ENCODE peak calls at places on chromosomes 16 and 17, in four cellular contexts. N, W, T and F are unnamed samples.

GRCh38 chr17:17051791-17052461 is 9.7 kb downstream of the MPRIP start:
- DNase-seq in W (no peak), N (peak; percentile 23), T (no peak), F (no peak)

GRCh38 chr16:11253009-11253994 is 2.7 kb downstream of the SOCS1 start:
- DNase-seq in T (no peak), W (peak; percentile 36), N (no peak), F (no peak)

GRCh38 chr17:61837175-61838051 is 25.9 kb downstream of the BRIP1 start:
- DNase-seq in N (peak; percentile 14), T (peak; percentile 17), W (peak; percentile 40), F (peak; percentile 21)

GRCh38 chr17:78205124-78205775 is 8.8 kb upstream of the BIRC5 start:
- DNase-seq in N (no peak), T (no peak), W (no peak), F (no peak)

GRCh38 chr17:81665205-81666091 is 957 bp downstream of the OXLD1 start:
- DNase-seq in T (no peak), W (peak; percentile 50), N (peak; percentile 60), F (peak; percentile 67)

GRCh38 chr17:18089613-18090012 is 1.9 kb downstream of the DRG2 start:
- DNase-seq in N (no peak), W (no peak), T (no peak), F (no peak)

GRCh38 chr17:28663723-28664122 is 1.7 kb downstream of the SUPT6H start:
- DNase-seq in N (no peak), W (no peak), T (no peak), F (no peak)

GRCh38 chr17:48031966-48032365 is 5.6 kb downstream of the COPZ2 start:
- DNase-seq in T (no peak), N (no peak), W (no peak), F (no peak)

GRCh38 chr17:30226878-30227277 is 8.6 kb downstream of the SLC6A4 start:
- DNase-seq in W (no peak), N (no peak), T (no peak), F (no peak)

GRCh38 chr17:62995377-62995885 is 29.4 kb downstream of the TANC2 start:
- DNase-seq in T (no peak), N (peak; percentile 82), W (peak; percentile 46), F (no peak)

GRCh38 chr17:68594552-68594951 is 6.6 kb downstream of the FAM20A start:
- DNase-seq in N (no peak), T (no peak), W (no peak), F (no peak)

GRCh38 chr17:66373944-66374817 is 71.8 kb downstream of the PRKCA start:
- DNase-seq in N (no peak), T (no peak), W (peak; percentile 13), F (no peak)

GRCh38 chr17:57930239-57930638 is 25.0 kb downstream of the CUEDC1 start:
- DNase-seq in T (no peak), N (no peak), W (no peak), F (no peak)

GRCh38 chr17:35895602-35896001 is 15.4 kb upstream of the CCL5 start:
- DNase-seq in N (peak; percentile 57), W (no peak), T (no peak), F (no peak)

GRCh38 chr17:79986441-79987186 is 49.1 kb downstream of the TBC1D16 start:
- DNase-seq in W (peak; percentile 34), N (no peak), T (no peak), F (no peak)

GRCh38 chr17:79628861-79629547 is 18.2 kb upstream of the RBFOX3 start:
- DNase-seq in W (no peak), N (no peak), T (no peak), F (no peak)

GRCh38 chr16:2795714-2796143 is 2.5 kb upstream of the PRSS41 start:
- DNase-seq in T (no peak), W (no peak), N (no peak), F (no peak)

GRCh38 chr16:84699712-84700517 is at the start of gene USP10:
- DNase-seq in T (no peak), W (peak; percentile 100), N (peak; percentile 74), F (peak; percentile 94)

GRCh38 chr17:4407851-4408250 is 25.9 kb upstream of the SPNS3 start:
- DNase-seq in W (no peak), N (no peak), T (no peak), F (no peak)

GRCh38 chr16:29825145-29826044 is 5.1 kb downstream of the MVP start:
- DNase-seq in T (no peak), N (no peak), W (peak; percentile 39), F (peak; percentile 69)

GRCh38 chr17:68057531-68057952 is 22.0 kb downstream of the KPNA2 start:
- DNase-seq in N (no peak), T (no peak), W (peak; percentile 15), F (no peak)

GRCh38 chr17:15444805-15445204 is 22.6 kb downstream of the CDRT4 start:
- DNase-seq in W (peak; percentile 28), N (no peak), T (no peak), F (no peak)

GRCh38 chr16:69131749-69132423 is 502 bp downstream of the CHTF8 start:
- DNase-seq in N (peak; percentile 72), W (peak; percentile 96), T (peak; percentile 24), F (peak; percentile 90)

GRCh38 chr16:8044796-8045195 is 545.5 kb downstream of the TMEM114 start:
- DNase-seq in N (no peak), T (no peak), W (no peak), F (no peak)

DNA sequence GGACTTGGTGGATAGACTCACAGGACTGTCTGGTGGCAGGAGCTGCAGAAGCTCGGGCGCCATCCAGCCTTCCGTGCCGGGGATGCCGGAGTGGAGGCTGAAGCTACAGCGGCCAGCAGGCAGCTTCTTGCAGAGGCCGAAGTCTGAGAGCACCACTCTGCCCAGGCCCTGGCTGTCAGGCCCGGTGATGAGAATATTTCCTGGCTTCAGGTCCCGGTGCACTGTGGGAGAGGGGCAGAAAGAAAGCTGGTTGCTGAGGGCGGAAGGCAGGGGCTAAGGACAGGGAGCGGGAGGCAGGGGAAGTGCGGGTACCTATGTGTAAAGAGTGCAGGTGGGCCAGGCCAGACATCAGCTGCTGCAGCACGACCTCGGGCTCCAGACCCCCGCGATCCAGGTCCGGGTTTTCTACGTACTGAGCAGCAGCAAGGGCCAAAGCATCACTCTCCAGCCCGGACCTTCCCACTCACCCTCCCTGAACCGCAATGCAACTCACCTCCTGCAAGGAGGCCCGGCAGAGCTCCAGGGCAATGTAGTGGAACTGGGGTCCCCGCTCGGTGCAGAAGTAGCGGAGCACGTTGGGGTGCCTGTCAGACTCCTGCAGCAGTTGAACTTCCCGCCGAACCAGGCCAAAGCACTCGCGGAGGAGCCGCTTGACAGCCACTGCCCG is 16.2 kb downstream of the PLK1 start:
- DNase-seq in N (no peak), T (no peak), W (no peak), F (no peak)
- TF ChIP-seq POLR2AphosphoS5 in N (no peak), T (no peak), W (no peak), F (no peak)

GRCh38 chr17:74734256-74734655 is 2.8 kb upstream of the RAB37 start:
- DNase-seq in N (no peak), T (no peak), W (no peak), F (no peak)

GRCh38 chr17:74739227-74739831 is 2.3 kb downstream of the RAB37 start:
- DNase-seq in N (no peak), W (no peak), T (no peak), F (no peak)

GRCh38 chr17:74738051-74738996 is 1.3 kb downstream of the RAB37 start:
- DNase-seq in W (no peak), N (no peak), T (peak; percentile 60), F (no peak)

GRCh38 chr17:74737299-74738050 is 419 bp downstream of the RAB37 start:
- DNase-seq in T (no peak), N (no peak), W (no peak), F (no peak)

DNA sequence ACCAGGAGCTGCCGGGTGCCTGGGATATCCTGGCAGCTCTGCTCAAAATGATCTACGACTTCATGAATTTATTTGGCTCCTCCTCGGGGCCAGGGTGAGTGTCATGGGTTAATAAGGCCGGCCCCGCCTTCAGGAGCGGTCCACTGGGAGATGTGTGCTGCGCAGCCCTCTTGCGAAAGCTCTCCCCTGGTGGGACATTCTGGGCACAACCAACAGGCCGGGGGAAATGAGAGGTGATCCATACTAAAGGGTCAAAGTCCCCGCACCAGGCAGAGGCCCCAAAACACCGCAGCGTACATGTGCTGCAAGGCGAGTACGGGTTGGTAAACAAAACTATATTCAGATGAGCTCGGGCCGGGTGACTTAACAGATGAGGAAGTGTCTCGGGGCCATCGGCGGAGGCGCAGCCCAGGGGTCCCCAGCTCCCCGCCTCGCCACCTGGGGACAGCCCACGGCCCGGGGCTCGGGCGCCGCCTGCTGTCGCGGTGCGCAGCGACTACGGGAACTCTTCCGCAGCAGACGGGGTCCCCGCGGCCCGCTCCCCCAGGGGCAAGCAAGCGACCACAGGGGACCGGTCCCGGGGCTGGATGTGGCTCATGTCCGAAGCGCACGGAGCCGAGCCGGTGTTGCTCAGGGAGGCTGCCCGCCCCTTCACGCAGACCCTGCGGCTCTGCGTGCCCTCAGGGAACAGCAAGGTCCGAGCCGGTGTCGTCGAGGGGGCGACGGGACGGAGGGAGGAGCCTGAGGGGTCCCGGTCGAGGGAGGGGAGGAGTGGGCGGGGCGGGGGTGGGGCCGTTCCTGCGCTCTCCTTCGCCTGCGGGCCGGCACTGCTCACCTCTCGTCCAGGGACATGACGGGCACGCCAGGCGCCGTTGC is at the start of gene RAB37:
- DNase-seq in W (peak; percentile 67), N (peak; percentile 82), T (no peak), F (no peak)
- TF ChIP-seq SPI1 in W (no peak), N (peak; percentile 94), T (peak; percentile 54), F (peak; percentile 70)

GRCh38 chr17:43368740-43369506 is 29.9 kb upstream of the ARL4D start:
- DNase-seq in N (peak; percentile 79), W (no peak), T (no peak), F (no peak)

GRCh38 chr17:43366809-43367587 is 31.8 kb upstream of the ARL4D start:
- DNase-seq in N (no peak), T (no peak), W (no peak), F (no peak)

GRCh38 chr17:43369986-43370385 is 28.8 kb upstream of the ARL4D start:
- DNase-seq in W (no peak), T (no peak), N (no peak), F (no peak)

GRCh38 chr17:43365356-43365755 is 33.4 kb upstream of the ARL4D start:
- DNase-seq in N (no peak), W (no peak), T (no peak), F (no peak)

DNA sequence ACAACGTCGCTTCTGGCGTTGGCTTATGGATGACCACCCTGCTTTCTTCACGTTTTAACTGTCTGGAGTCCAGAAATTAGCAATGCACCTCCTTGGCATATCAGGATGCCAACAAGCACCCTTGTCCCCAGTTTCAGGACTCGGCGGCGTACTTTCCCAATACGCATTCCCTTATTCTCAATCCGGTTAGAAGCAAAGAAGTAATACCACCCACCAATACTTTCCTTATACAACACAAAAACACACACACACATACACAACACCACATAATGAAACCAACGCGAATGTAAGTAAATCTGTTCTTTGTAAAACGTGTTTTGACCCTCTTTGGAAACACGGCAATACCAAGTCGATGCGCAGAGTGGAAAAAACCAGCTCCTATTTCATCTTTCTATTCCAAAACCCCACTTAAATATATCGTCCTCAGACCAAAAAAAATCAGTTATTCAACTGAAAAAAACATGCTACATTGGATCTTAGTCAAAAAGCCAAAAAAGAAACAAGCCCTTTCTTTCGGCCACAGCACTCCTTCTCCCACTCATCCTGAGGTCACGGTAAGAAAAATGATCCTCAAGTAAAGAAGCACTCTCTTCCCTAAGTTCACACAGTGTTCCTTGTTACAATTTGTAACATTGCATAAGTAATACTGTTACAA is 31.1 kb upstream of the ARL4D start:
- DNase-seq in T (peak; percentile 91), W (no peak), N (peak; percentile 68), F (no peak)
- TF ChIP-seq POLR2AphosphoS5 in T (peak; percentile 100), W (peak; percentile 100), N (peak; percentile 100), F (peak; percentile 100)

DNA sequence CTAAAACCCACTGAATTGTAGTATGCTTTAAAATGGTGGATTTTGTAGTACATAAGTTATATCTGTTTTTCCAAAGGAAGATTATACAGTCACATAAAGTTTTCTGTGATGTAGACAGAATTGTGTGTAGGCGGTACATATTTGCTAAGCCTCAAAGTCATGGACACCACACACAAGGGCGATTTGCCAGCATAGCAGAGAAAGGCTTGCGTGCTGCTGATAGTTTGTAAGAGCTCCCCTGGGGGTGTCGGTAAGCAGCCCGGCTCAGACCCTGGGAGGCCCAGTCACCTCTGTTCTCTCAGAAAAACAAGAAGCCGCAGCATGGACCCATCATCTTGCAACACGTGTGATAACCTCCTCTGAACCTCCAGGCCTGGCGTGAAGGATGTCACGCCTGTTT is 38.3 kb upstream of the AKTIP start:
- DNase-seq in N (no peak), T (no peak), W (no peak), F (no peak)
- TF ChIP-seq SPI1 in N (no peak), T (no peak), W (no peak), F (no peak)